ENCODE peak calls at places on chromosomes 7 and 10, in nine cellular contexts. N, U, W, H, P, Z, I, D and L are unnamed samples.

GRCh38 chr7:25216837-25217236 is 11.4 kb downstream of the NPVF start:
- DNase-seq in N (no peak), U (peak), H (no peak), P (no peak), D (peak), Z (peak), I (no peak), W (no peak), L (no peak)

GRCh38 chr7:86644282-86645173 is 819 bp downstream of the GRM3 start:
- DNase-seq in P (no peak), U (no peak), Z (no peak), D (no peak), H (no peak), W (no peak), I (no peak), N (no peak), L (no peak)

GRCh38 chr10:28532223-28532508 is 752 bp upstream of the WAC start:
- DNase-seq in Z (no peak), D (no peak), U (no peak), W (no peak), I (no peak), N (no peak), P (no peak), H (peak), L (peak)

GRCh38 chr7:142535123-142535779 is 214.0 kb upstream of the PRSS1 start:
- DNase-seq in U (peak), D (peak), I (no peak), H (no peak), P (no peak), N (no peak), Z (peak), W (peak), L (no peak)

GRCh38 chr7:2353650-2354172 is 916 bp upstream of the EIF3B start:
- DNase-seq in U (peak), I (peak), D (peak), Z (peak), W (peak), H (peak), N (peak), P (peak), L (peak)

GRCh38 chr7:136890379-136890778 is 21.9 kb downstream of the CHRM2 start:
- DNase-seq in U (no peak), P (no peak), Z (peak), D (no peak), H (no peak), I (no peak), N (no peak), W (no peak), L (no peak)

GRCh38 chr7:119713606-119714005 is 559.4 kb upstream of the KCND2 start:
- DNase-seq in D (no peak), P (no peak), W (no peak), H (no peak), N (no peak), I (no peak), Z (no peak), U (no peak), L (no peak)

GRCh38 chr10:118585234-118585633 is 10.2 kb downstream of the PRLHR start:
- DNase-seq in P (no peak), I (no peak), W (no peak), H (no peak), N (no peak), U (no peak), Z (no peak), D (no peak), L (no peak)

GRCh38 chr10:93274419-93274818 is 200.7 kb downstream of the CYP26A1 start:
- DNase-seq in W (no peak), U (no peak), Z (no peak), I (no peak), H (no peak), D (no peak), P (no peak), N (no peak), L (no peak)

GRCh38 chr7:41891967-41892755 is 189.3 kb upstream of the INHBA start:
- DNase-seq in N (no peak), W (no peak), H (no peak), I (no peak), Z (no peak), U (no peak), P (no peak), D (peak), L (no peak)
- TF ChIP-seq CTCF in N (no peak), W (no peak), H (no peak), I (no peak), Z (no peak), U (no peak), P (no peak), D (peak), L (no peak)

GRCh38 chr7:155568961-155569360 is 22.6 kb upstream of the CNPY1 start:
- DNase-seq in H (no peak), N (no peak), U (no peak), P (no peak), I (no peak), Z (no peak), W (no peak), D (no peak), L (no peak)

GRCh38 chr7:155568335-155568660 is 21.9 kb upstream of the CNPY1 start:
- DNase-seq in U (no peak), I (no peak), D (no peak), P (no peak), N (no peak), H (no peak), Z (no peak), W (no peak), L (no peak)

GRCh38 chr7:155566011-155566836 is 19.9 kb upstream of the CNPY1 start:
- DNase-seq in I (no peak), N (no peak), U (no peak), P (no peak), D (no peak), H (no peak), W (no peak), Z (no peak), L (no peak)

GRCh38 chr7:155567646-155568334 is 21.4 kb upstream of the CNPY1 start:
- DNase-seq in N (no peak), W (no peak), D (no peak), P (no peak), H (no peak), I (no peak), U (no peak), Z (no peak), L (no peak)

GRCh38 chr7:155565596-155565995 is 19.2 kb upstream of the CNPY1 start:
- DNase-seq in H (no peak), D (no peak), I (no peak), Z (no peak), P (no peak), W (no peak), N (no peak), U (no peak), L (no peak)
- H3K4me3 ChIP-seq in H (no peak), D (no peak), I (no peak), Z (no peak), P (no peak), W (no peak), N (no peak), U (no peak), L (no peak)

GRCh38 chr7:76066716-76067503 is 19.0 kb downstream of the MDH2 start:
- DNase-seq in N (peak), Z (no peak), H (no peak), W (no peak), P (no peak), U (no peak), I (no peak), D (no peak), L (no peak)
- TF ChIP-seq POLR2A in N (no peak), Z (no peak), H (no peak), W (no peak), P (no peak), U (no peak), I (no peak), D (no peak), L (no peak)

GRCh38 chr10:86711237-86711956 is 43.1 kb downstream of the LDB3 start:
- DNase-seq in U (peak), Z (peak), W (peak), I (peak), H (peak), N (peak), P (peak), D (peak), L (peak)
- TF ChIP-seq CTCF in U (peak), Z (peak), W (no peak), I (peak), H (peak), N (peak), P (peak), D (peak), L (no peak)

DNA sequence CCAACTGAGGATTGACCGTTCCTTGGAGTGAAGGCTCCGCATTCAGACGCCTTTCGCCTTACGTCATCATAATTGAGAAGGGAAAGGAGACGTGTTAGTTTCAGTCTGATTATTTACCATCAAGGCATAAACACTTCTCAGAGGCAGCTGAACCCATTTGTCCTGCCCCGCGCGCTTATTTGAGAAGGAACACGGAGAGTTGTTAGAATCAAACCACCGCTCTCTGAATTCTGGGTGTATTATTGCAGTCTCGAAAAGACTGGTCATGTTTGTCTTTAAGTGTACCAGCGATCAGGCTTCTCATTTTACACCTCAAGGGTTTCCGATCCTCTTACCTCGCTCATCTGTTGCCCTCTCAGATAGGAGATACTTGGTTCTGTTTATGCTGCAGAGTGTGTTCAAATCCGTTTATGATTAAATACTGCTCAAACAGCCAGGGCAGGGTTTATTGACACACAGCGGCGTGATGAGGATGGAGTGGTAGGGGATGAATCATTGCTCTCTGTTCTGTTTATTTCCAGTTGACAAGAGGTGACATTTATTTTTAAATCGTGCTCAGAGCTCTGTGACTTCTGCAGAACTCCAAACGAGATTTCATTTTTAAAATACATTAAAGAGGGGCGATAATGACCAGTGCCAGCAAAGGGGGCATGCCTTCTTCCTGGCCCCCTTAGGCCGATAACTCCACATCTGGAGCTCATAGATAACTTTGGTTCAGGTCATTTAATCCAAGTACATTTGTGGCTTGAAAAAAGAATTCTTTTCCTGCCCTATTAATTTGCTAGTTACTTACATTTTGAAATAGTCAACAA is 30.5 kb downstream of the FOXK1 start:
- DNase-seq in Z (peak), I (no peak), H (no peak), U (peak), W (peak), D (peak), N (no peak), P (no peak), L (no peak)
- H3K4me3 ChIP-seq in Z (no peak), I (no peak), H (no peak), U (peak), W (no peak), D (peak), N (no peak), P (no peak), L (no peak)

GRCh38 chr10:22321156-22321711 is 335 bp downstream of the BMI1 start:
- DNase-seq in U (peak), D (peak), I (peak), N (peak), H (peak), P (peak), W (peak), Z (peak), L (peak)
- TF ChIP-seq POLR2A in U (peak), D (no peak), I (peak), N (peak), H (no peak), P (peak), W (peak), Z (no peak), L (no peak)